ENCODE peak calls at places on chromosomes 7 and 10, in ten cellular contexts. K is progenitor cell of endocrine pancreas, V is hepatocyte, P is cardiac fibroblast, W is cardiac muscle cell, N is PC-3, E is uterus, U is SK-N-SH, J is epithelial cell of esophagus, S is OCI-LY7. M is an unnamed sample.

GRCh38 chr10:28939352-28940157 is 262.2 kb downstream of the BAMBI start:
- DNase-seq in K (peak), V (peak), P (peak), W (peak), N (no peak), E (peak), U (no peak), J (peak), S (no peak), M (peak)

GRCh38 chr7:75983471-75984129 is 10.8 kb downstream of the TMEM120A start:
- DNase-seq in K (no peak), V (no peak), P (no peak), W (no peak), N (no peak), E (no peak), U (peak), J (no peak), S (no peak), M (no peak)

GRCh38 chr10:44030132-44030531 is 354.8 kb downstream of the CXCL12 start:
- DNase-seq in K (no peak), V (no peak), P (no peak), W (no peak), N (peak), E (no peak), U (no peak), J (no peak), S (peak), M (no peak)

GRCh38 chr7:109126404-109127050 is 556.9 kb downstream of the DNAJB9 start:
- DNase-seq in K (no peak), V (no peak), P (peak), W (peak), N (no peak), E (no peak), U (no peak), J (peak), S (no peak), M (no peak)

GRCh38 chr7:19982841-19983835 is 209.7 kb upstream of the TMEM196 start:
- DNase-seq in K (no peak), V (peak), P (peak), W (peak), N (peak), E (peak), U (no peak), J (peak), S (peak), M (peak)

GRCh38 chr7:1811850-1812692 is 142.0 kb downstream of the ELFN1 start:
- DNase-seq in K (no peak), V (peak), P (no peak), W (peak), N (peak), E (no peak), U (peak), J (peak), S (peak), M (peak)

GRCh38 chr7:30331338-30331737 is 46.9 kb downstream of the ZNRF2 start:
- DNase-seq in K (no peak), V (no peak), P (peak), W (no peak), N (peak), E (no peak), U (no peak), J (no peak), S (no peak), M (peak)

GRCh38 chr10:8543361-8544056 is 489.0 kb downstream of the GATA3 start:
- DNase-seq in K (no peak), V (peak), P (no peak), W (no peak), N (peak), E (no peak), U (no peak), J (peak), S (no peak), M (peak)

GRCh38 chr10:133515471-133515870 is 11.7 kb upstream of the CYP2E1 start:
- DNase-seq in K (no peak), V (no peak), P (no peak), W (no peak), N (no peak), E (no peak), U (no peak), J (no peak), S (no peak), M (no peak)

GRCh38 chr7:99398891-99399445 is 9.4 kb downstream of the PDAP1 start:
- DNase-seq in K (no peak), V (no peak), P (no peak), W (no peak), N (no peak), E (no peak), U (no peak), J (no peak), S (no peak), M (no peak)

GRCh38 chr7:102044984-102045673 is 227.7 kb downstream of the CUX1 start:
- DNase-seq in K (no peak), V (peak), P (peak), W (no peak), N (no peak), E (peak), U (peak), J (no peak), S (no peak), M (no peak)

GRCh38 chr10:22481687-22482539 is 136.6 kb downstream of the SPAG6 start:
- DNase-seq in K (no peak), V (no peak), P (peak), W (no peak), N (peak), E (no peak), U (no peak), J (peak), S (no peak), M (no peak)

DNA sequence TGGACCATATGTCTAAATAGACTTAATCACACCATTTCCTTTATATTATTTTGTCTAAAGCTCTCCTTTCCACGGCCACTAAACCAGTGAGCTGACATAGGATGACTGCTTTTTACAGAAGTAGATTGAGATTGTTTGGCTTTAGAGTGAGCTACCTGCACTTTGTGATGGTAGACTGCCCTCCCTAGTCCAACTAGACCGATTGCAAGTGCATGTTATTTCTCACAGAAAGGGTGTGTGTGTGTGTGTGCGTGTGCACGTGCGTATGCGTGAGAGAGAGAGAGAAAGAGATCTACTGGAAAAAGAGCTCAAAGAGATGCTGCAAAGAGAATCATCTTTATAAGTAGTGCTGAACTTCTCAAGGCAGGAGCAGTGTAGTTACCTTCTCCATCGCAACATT is 60.7 kb downstream of the VCL start:
- DNase-seq in K (no peak), V (peak), P (peak), W (peak), N (peak), E (no peak), U (no peak), J (peak), S (peak), M (peak)
- TF ChIP-seq CTCF in K (peak), V (peak), P (no peak), W (no peak), N (peak), E (no peak), U (no peak), J (peak), S (peak), M (no peak)

GRCh38 chr7:17530741-17531417 is 232.4 kb downstream of the AHR start:
- DNase-seq in K (no peak), V (no peak), P (peak), W (no peak), N (peak), E (no peak), U (no peak), J (peak), S (no peak), M (no peak)
- TF ChIP-seq CTCF in K (peak), V (peak), P (peak), W (peak), N (peak), E (no peak), U (peak), J (peak), S (peak), M (peak)

DNA sequence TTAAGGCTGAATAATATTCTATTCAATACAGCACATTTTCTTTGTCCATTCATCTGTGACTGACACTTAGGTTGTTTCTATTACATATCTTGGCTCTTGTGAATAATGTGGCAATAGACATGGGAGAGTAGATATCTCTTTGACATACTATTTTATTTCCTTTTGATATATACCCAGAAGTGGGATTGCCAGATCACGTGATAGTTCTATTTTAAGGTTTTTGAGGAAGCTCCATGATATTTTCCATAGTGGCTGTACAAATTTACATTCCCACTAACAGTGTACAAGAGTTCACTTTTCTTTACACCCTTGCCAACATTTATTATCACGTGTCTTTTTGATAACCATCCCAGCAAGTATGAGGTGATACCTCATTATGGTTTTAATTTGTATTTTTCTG is 1114.7 kb downstream of the CNTNAP2 start:
- DNase-seq in K (no peak), V (no peak), P (no peak), W (no peak), N (no peak), E (no peak), U (no peak), J (no peak), S (no peak), M (no peak)
- TF ChIP-seq CTCF in K (no peak), V (no peak), P (no peak), W (no peak), N (no peak), E (no peak), U (no peak), J (no peak), S (no peak), M (no peak)

GRCh38 chr7:43584200-43584586 is 1.3 kb downstream of the STK17A start:
- DNase-seq in K (no peak), V (peak), P (peak), W (peak), N (peak), E (peak), U (no peak), J (peak), S (peak), M (peak)

GRCh38 chr7:43582503-43583423 is at the start of gene STK17A:
- DNase-seq in K (peak), V (peak), P (peak), W (peak), N (peak), E (peak), U (peak), J (peak), S (peak), M (peak)

GRCh38 chr7:43585521-43585920 is 2.6 kb downstream of the STK17A start:
- DNase-seq in K (no peak), V (peak), P (peak), W (no peak), N (peak), E (no peak), U (no peak), J (peak), S (peak), M (no peak)

GRCh38 chr7:43586251-43586900 is 3.5 kb downstream of the STK17A start:
- DNase-seq in K (no peak), V (no peak), P (peak), W (no peak), N (peak), E (no peak), U (no peak), J (peak), S (peak), M (no peak)

GRCh38 chr7:43583424-43584199 is 704 bp downstream of the STK17A start:
- DNase-seq in K (peak), V (peak), P (peak), W (peak), N (peak), E (peak), U (peak), J (peak), S (peak), M (peak)
- TF ChIP-seq CTCF in K (peak), V (peak), P (no peak), W (peak), N (no peak), E (no peak), U (peak), J (peak), S (peak), M (peak)

GRCh38 chr7:18276380-18276779 is 219.2 kb upstream of the HDAC9 start:
- DNase-seq in K (no peak), V (no peak), P (no peak), W (no peak), N (no peak), E (no peak), U (no peak), J (no peak), S (no peak), M (no peak)
- TF ChIP-seq CTCF in K (no peak), V (no peak), P (no peak), W (no peak), N (peak), E (no peak), U (no peak), J (peak), S (no peak), M (no peak)